ENCODE peak calls at places on chromosomes 16 and 17, in nine cellular contexts. O, J, W, X, D, R, P, H and K are unnamed samples.

GRCh38 chr16:5349661-5350060 is 252.1 kb upstream of the EEF2KMT start:
- DNase-seq in O (no peak), J (no peak), W (no peak), X (no peak), D (no peak), R (no peak), P (no peak), H (no peak), K (no peak)

GRCh38 chr17:4497101-4497824 is 1.4 kb upstream of the SPNS2 start:
- DNase-seq in O (no peak), J (no peak), W (peak), X (no peak), D (peak), R (no peak), P (no peak), H (no peak), K (peak)

GRCh38 chr17:82242698-82242976 is 13.8 kb downstream of the SLC16A3 start:
- DNase-seq in O (no peak), J (no peak), W (no peak), X (peak), D (no peak), R (no peak), P (no peak), H (no peak), K (no peak)

GRCh38 chr17:45311406-45311761 is 5.4 kb downstream of the MAP3K14 start:
- DNase-seq in O (no peak), J (no peak), W (no peak), X (no peak), D (no peak), R (no peak), P (no peak), H (no peak), K (no peak)

GRCh38 chr17:50356418-50356817 is 10.5 kb downstream of the XYLT2 start:
- DNase-seq in O (no peak), J (no peak), W (no peak), X (no peak), D (no peak), R (no peak), P (no peak), H (no peak), K (no peak)

GRCh38 chr17:81583589-81584337 is 31.6 kb upstream of the FAAP100 start:
- DNase-seq in O (no peak), J (no peak), W (no peak), X (no peak), D (peak), R (no peak), P (no peak), H (no peak), K (no peak)

GRCh38 chr17:21215935-21216334 is 2.0 kb upstream of the TMEM11 start:
- DNase-seq in O (no peak), J (no peak), W (no peak), X (no peak), D (peak), R (no peak), P (no peak), H (no peak), K (no peak)

GRCh38 chr17:8701221-8701620 is 43.4 kb downstream of the CCDC42 start:
- DNase-seq in O (no peak), J (no peak), W (no peak), X (no peak), D (no peak), R (no peak), P (no peak), H (no peak), K (no peak)

GRCh38 chr17:1126801-1127550 is 52.8 kb downstream of the ABR start:
- DNase-seq in O (no peak), J (no peak), W (no peak), X (no peak), D (no peak), R (no peak), P (no peak), H (no peak), K (no peak)

GRCh38 chr16:23587726-23588125 is 8.4 kb downstream of the NDUFAB1 start:
- DNase-seq in O (no peak), J (no peak), W (peak), X (no peak), D (peak), R (no peak), P (no peak), H (no peak), K (peak)

GRCh38 chr17:63480826-63481487 is 4.1 kb downstream of the ACE start:
- DNase-seq in O (no peak), J (peak), W (no peak), X (no peak), D (no peak), R (no peak), P (no peak), H (no peak), K (no peak)